ENCODE peak calls at places on chromosomes 1 and 21, in six cellular contexts. One of them, this sample, is unnamed.

GRCh38 chr1:171637928-171638576 is 14.4 kb downstream of the MYOC start:
- DNase-seq in ovary: no peak
- DNase-seq in AG04450: no peak
- DNase-seq in breast epithelium: no peak
- DNase-seq in A549: no peak
- DNase-seq in left ventricle myocardium inferior: no peak
- DNase-seq in this sample: no peak

GRCh38 chr1:106225406-106225805 is 831.1 kb upstream of the PRMT6 start:
- DNase-seq in breast epithelium: no peak
- DNase-seq in A549: no peak
- DNase-seq in ovary: no peak
- DNase-seq in AG04450: no peak
- DNase-seq in left ventricle myocardium inferior: no peak
- DNase-seq in this sample: no peak

GRCh38 chr1:37951041-37951782 is 4.4 kb upstream of the INPP5B start:
- DNase-seq in AG04450: no peak
- DNase-seq in A549: no peak
- DNase-seq in breast epithelium: no peak
- DNase-seq in left ventricle myocardium inferior: no peak
- DNase-seq in ovary: peak
- DNase-seq in this sample: no peak

GRCh38 chr1:27527857-27528700 is 38.1 kb upstream of the WASF2 start:
- DNase-seq in breast epithelium: no peak
- DNase-seq in ovary: peak
- DNase-seq in AG04450: no peak
- DNase-seq in A549: no peak
- DNase-seq in left ventricle myocardium inferior: peak
- DNase-seq in this sample: peak

GRCh38 chr1:37949524-37950152 is 2.8 kb upstream of the INPP5B start:
- DNase-seq in left ventricle myocardium inferior: no peak
- DNase-seq in AG04450: no peak
- DNase-seq in ovary: peak
- DNase-seq in breast epithelium: no peak
- DNase-seq in A549: no peak
- DNase-seq in this sample: no peak

GRCh38 chr1:117656202-117656641 is 50.4 kb downstream of the TENT5C start:
- DNase-seq in AG04450: no peak
- DNase-seq in A549: no peak
- DNase-seq in ovary: no peak
- DNase-seq in breast epithelium: peak
- DNase-seq in left ventricle myocardium inferior: no peak
- DNase-seq in this sample: no peak

GRCh38 chr1:91091812-91092211 is 70.0 kb upstream of the ZNF644 start:
- DNase-seq in breast epithelium: peak
- DNase-seq in A549: no peak
- DNase-seq in AG04450: no peak
- DNase-seq in ovary: no peak
- DNase-seq in left ventricle myocardium inferior: no peak
- DNase-seq in this sample: no peak

GRCh38 chr1:6803357-6803756 is 18.1 kb downstream of the CAMTA1 start:
- DNase-seq in AG04450: no peak
- DNase-seq in breast epithelium: no peak
- DNase-seq in ovary: no peak
- DNase-seq in A549: no peak
- DNase-seq in left ventricle myocardium inferior: no peak
- DNase-seq in this sample: no peak

GRCh38 chr1:88595355-88595754 is 88.7 kb upstream of the PKN2 start:
- DNase-seq in AG04450: peak
- DNase-seq in left ventricle myocardium inferior: no peak
- DNase-seq in ovary: no peak
- DNase-seq in A549: no peak
- DNase-seq in breast epithelium: no peak
- DNase-seq in this sample: peak

GRCh38 chr21:29077651-29078090 is 4.2 kb upstream of the CCT8 start:
- DNase-seq in A549: peak
- DNase-seq in breast epithelium: no peak
- DNase-seq in left ventricle myocardium inferior: no peak
- DNase-seq in ovary: peak
- DNase-seq in AG04450: no peak
- DNase-seq in this sample: no peak

GRCh38 chr1:237316352-237316751 is 274.4 kb downstream of the RYR2 start:
- DNase-seq in A549: no peak
- DNase-seq in ovary: no peak
- DNase-seq in AG04450: no peak
- DNase-seq in breast epithelium: no peak
- DNase-seq in left ventricle myocardium inferior: no peak
- DNase-seq in this sample: no peak

GRCh38 chr1:153705484-153705883 is 22.4 kb upstream of the INTS3 start:
- DNase-seq in AG04450: no peak
- DNase-seq in breast epithelium: no peak
- DNase-seq in A549: no peak
- DNase-seq in ovary: no peak
- DNase-seq in left ventricle myocardium inferior: no peak
- DNase-seq in this sample: no peak

GRCh38 chr1:84505167-84506001 is 802 bp upstream of the SPATA1 start:
- DNase-seq in breast epithelium: peak
- DNase-seq in AG04450: no peak
- DNase-seq in ovary: no peak
- DNase-seq in left ventricle myocardium inferior: peak
- DNase-seq in A549: peak
- DNase-seq in this sample: peak

GRCh38 chr1:48619529-48619928 is 147.5 kb upstream of the SPATA6 start:
- DNase-seq in A549: peak
- DNase-seq in breast epithelium: no peak
- DNase-seq in ovary: peak
- DNase-seq in AG04450: no peak
- DNase-seq in left ventricle myocardium inferior: no peak
- DNase-seq in this sample: peak

GRCh38 chr1:235953801-235954200 is 87.1 kb upstream of the LYST start:
- DNase-seq in A549: no peak
- DNase-seq in left ventricle myocardium inferior: no peak
- DNase-seq in breast epithelium: no peak
- DNase-seq in ovary: no peak
- DNase-seq in AG04450: peak
- DNase-seq in this sample: peak

GRCh38 chr1:1371354-1371740 is 3.7 kb downstream of the AURKAIP1 start:
- DNase-seq in breast epithelium: no peak
- DNase-seq in left ventricle myocardium inferior: no peak
- DNase-seq in A549: no peak
- DNase-seq in ovary: no peak
- DNase-seq in AG04450: no peak
- DNase-seq in this sample: no peak

GRCh38 chr1:89672489-89673183 is 39.7 kb downstream of the LRRC8C start:
- DNase-seq in A549: peak
- DNase-seq in AG04450: no peak
- DNase-seq in breast epithelium: no peak
- DNase-seq in ovary: no peak
- DNase-seq in left ventricle myocardium inferior: no peak
- DNase-seq in this sample: no peak

GRCh38 chr1:225544283-225544682 is 108.6 kb downstream of the ENAH start:
- DNase-seq in breast epithelium: no peak
- DNase-seq in ovary: no peak
- DNase-seq in AG04450: no peak
- DNase-seq in left ventricle myocardium inferior: no peak
- DNase-seq in A549: no peak
- DNase-seq in this sample: no peak

GRCh38 chr1:10814954-10815862 is 18.8 kb upstream of the CASZ1 start:
- DNase-seq in ovary: no peak
- DNase-seq in A549: no peak
- DNase-seq in left ventricle myocardium inferior: no peak
- DNase-seq in AG04450: no peak
- DNase-seq in breast epithelium: no peak
- DNase-seq in this sample: no peak

GRCh38 chr1:151841141-151841540 is 1.5 kb upstream of the C2CD4D start:
- DNase-seq in breast epithelium: no peak
- DNase-seq in AG04450: no peak
- DNase-seq in ovary: no peak
- DNase-seq in left ventricle myocardium inferior: no peak
- DNase-seq in A549: no peak
- DNase-seq in this sample: peak

GRCh38 chr1:119784127-119784781 is 15.5 kb upstream of the HMGCS2 start:
- DNase-seq in AG04450: no peak
- DNase-seq in left ventricle myocardium inferior: peak
- DNase-seq in ovary: no peak
- DNase-seq in A549: no peak
- DNase-seq in breast epithelium: no peak
- DNase-seq in this sample: no peak

GRCh38 chr21:32483293-32483595 is 70.7 kb downstream of the EVA1C start:
- DNase-seq in A549: no peak
- DNase-seq in AG04450: no peak
- DNase-seq in left ventricle myocardium inferior: no peak
- DNase-seq in breast epithelium: peak
- DNase-seq in ovary: no peak
- DNase-seq in this sample: no peak

GRCh38 chr1:246641394-246641793 is 75.1 kb downstream of the CNST start:
- DNase-seq in A549: no peak
- DNase-seq in ovary: no peak
- DNase-seq in left ventricle myocardium inferior: no peak
- DNase-seq in breast epithelium: no peak
- DNase-seq in AG04450: no peak
- DNase-seq in this sample: no peak

GRCh38 chr1:214764502-214764901 is 161.5 kb downstream of the CENPF start:
- DNase-seq in AG04450: no peak
- DNase-seq in ovary: no peak
- DNase-seq in breast epithelium: no peak
- DNase-seq in left ventricle myocardium inferior: no peak
- DNase-seq in A549: no peak
- DNase-seq in this sample: no peak

GRCh38 chr1:10833630-10834557 is 37.4 kb upstream of the CASZ1 start:
- DNase-seq in AG04450: no peak
- DNase-seq in breast epithelium: no peak
- DNase-seq in ovary: no peak
- DNase-seq in A549: peak
- DNase-seq in left ventricle myocardium inferior: no peak
- DNase-seq in this sample: no peak

DNA sequence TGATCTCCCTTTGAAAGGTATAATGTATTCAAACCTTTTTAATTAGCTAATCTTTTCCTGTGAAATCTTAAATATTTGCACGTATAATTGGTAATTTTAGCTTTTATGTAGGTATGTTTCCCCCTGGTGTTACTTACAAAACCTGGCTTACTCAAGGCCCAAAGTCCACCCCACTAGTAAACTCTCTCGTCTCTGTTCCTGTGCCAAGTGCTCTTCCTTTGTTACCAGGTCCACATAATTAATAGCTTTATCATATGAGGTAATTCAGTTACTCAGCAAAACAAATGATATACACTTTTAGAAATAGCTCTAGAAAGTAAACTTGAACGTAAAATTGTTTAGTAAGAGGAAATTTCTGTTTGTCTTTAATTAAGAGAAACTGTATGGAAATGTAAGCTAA is 36.7 kb downstream of the NFIA start:
- DNase-seq in breast epithelium: no peak
- DNase-seq in ovary: no peak
- DNase-seq in A549: no peak
- DNase-seq in AG04450: no peak
- DNase-seq in left ventricle myocardium inferior: no peak
- DNase-seq in this sample: no peak
- H3K27ac ChIP-seq in breast epithelium: no peak
- H3K27ac ChIP-seq in ovary: no peak
- H3K27ac ChIP-seq in A549: peak
- H3K27ac ChIP-seq in AG04450: no peak
- H3K27ac ChIP-seq in left ventricle myocardium inferior: peak
- H3K27ac ChIP-seq in this sample: no peak

GRCh38 chr1:25112400-25112799 is 119.9 kb downstream of the SYF2 start:
- DNase-seq in left ventricle myocardium inferior: no peak
- DNase-seq in ovary: no peak
- DNase-seq in breast epithelium: no peak
- DNase-seq in AG04450: no peak
- DNase-seq in A549: no peak
- DNase-seq in this sample: no peak

GRCh38 chr1:25120286-25120685 is 112.0 kb downstream of the SYF2 start:
- DNase-seq in A549: no peak
- DNase-seq in breast epithelium: no peak
- DNase-seq in left ventricle myocardium inferior: no peak
- DNase-seq in ovary: no peak
- DNase-seq in AG04450: no peak
- DNase-seq in this sample: no peak

GRCh38 chr1:25118554-25118953 is 113.7 kb downstream of the SYF2 start:
- DNase-seq in breast epithelium: no peak
- DNase-seq in left ventricle myocardium inferior: no peak
- DNase-seq in AG04450: no peak
- DNase-seq in ovary: no peak
- DNase-seq in A549: no peak
- DNase-seq in this sample: no peak

GRCh38 chr1:25116832-25117231 is 115.5 kb downstream of the SYF2 start:
- DNase-seq in AG04450: no peak
- DNase-seq in breast epithelium: no peak
- DNase-seq in A549: no peak
- DNase-seq in ovary: no peak
- DNase-seq in left ventricle myocardium inferior: no peak
- DNase-seq in this sample: no peak

GRCh38 chr1:25117233-25117823 is 115.0 kb downstream of the SYF2 start:
- DNase-seq in ovary: no peak
- DNase-seq in left ventricle myocardium inferior: no peak
- DNase-seq in breast epithelium: no peak
- DNase-seq in A549: no peak
- DNase-seq in AG04450: no peak
- DNase-seq in this sample: peak
- TF ChIP-seq CTCF in ovary: no peak
- TF ChIP-seq CTCF in left ventricle myocardium inferior: no peak
- TF ChIP-seq CTCF in breast epithelium: no peak
- TF ChIP-seq CTCF in A549: no peak
- TF ChIP-seq CTCF in AG04450: no peak
- TF ChIP-seq CTCF in this sample: no peak

GRCh38 chr1:41622402-41622801 is 137.9 kb upstream of the EDN2 start:
- DNase-seq in ovary: no peak
- DNase-seq in AG04450: no peak
- DNase-seq in A549: no peak
- DNase-seq in left ventricle myocardium inferior: no peak
- DNase-seq in breast epithelium: no peak
- DNase-seq in this sample: no peak
- H3K27ac ChIP-seq in ovary: no peak
- H3K27ac ChIP-seq in AG04450: no peak
- H3K27ac ChIP-seq in A549: no peak
- H3K27ac ChIP-seq in left ventricle myocardium inferior: no peak
- H3K27ac ChIP-seq in breast epithelium: no peak
- H3K27ac ChIP-seq in this sample: no peak

GRCh38 chr1:164578474-164579200 is 19.7 kb downstream of the PBX1 start:
- DNase-seq in left ventricle myocardium inferior: no peak
- DNase-seq in ovary: no peak
- DNase-seq in A549: no peak
- DNase-seq in breast epithelium: no peak
- DNase-seq in AG04450: no peak
- DNase-seq in this sample: no peak

GRCh38 chr1:164577291-164577690 is 18.3 kb downstream of the PBX1 start:
- DNase-seq in A549: no peak
- DNase-seq in left ventricle myocardium inferior: no peak
- DNase-seq in ovary: no peak
- DNase-seq in AG04450: no peak
- DNase-seq in breast epithelium: no peak
- DNase-seq in this sample: no peak

GRCh38 chr1:164579346-164579745 is 20.4 kb downstream of the PBX1 start:
- DNase-seq in ovary: no peak
- DNase-seq in A549: no peak
- DNase-seq in left ventricle myocardium inferior: no peak
- DNase-seq in AG04450: no peak
- DNase-seq in breast epithelium: no peak
- DNase-seq in this sample: no peak

GRCh38 chr1:164575356-164575755 is 16.4 kb downstream of the PBX1 start:
- DNase-seq in breast epithelium: no peak
- DNase-seq in A549: no peak
- DNase-seq in AG04450: no peak
- DNase-seq in ovary: no peak
- DNase-seq in left ventricle myocardium inferior: no peak
- DNase-seq in this sample: no peak

GRCh38 chr1:164576311-164577271 is 17.6 kb downstream of the PBX1 start:
- DNase-seq in breast epithelium: no peak
- DNase-seq in AG04450: peak
- DNase-seq in A549: no peak
- DNase-seq in ovary: peak
- DNase-seq in left ventricle myocardium inferior: peak
- DNase-seq in this sample: no peak
- TF ChIP-seq CTCF in breast epithelium: no peak
- TF ChIP-seq CTCF in AG04450: no peak
- TF ChIP-seq CTCF in A549: no peak
- TF ChIP-seq CTCF in ovary: no peak
- TF ChIP-seq CTCF in left ventricle myocardium inferior: no peak
- TF ChIP-seq CTCF in this sample: no peak

This sample was measured in RWPE1.